ENCODE peak calls at places on chromosomes 12 and 14, in nine cellular contexts. S is thoracic aorta; Z is ovary; K is CD8-positive, alpha-beta T cell; Q is tibial artery; Y is PC-9; E is heart right ventricle; F is small intestine; C is mammary epithelial cell. T is an unnamed sample.

GRCh38 chr12:124392991-124393790 is 98.3 kb downstream of the RFLNA start:
- DNase-seq in F (peak), E (peak), K (no peak), C (no peak), S (peak), Z (peak), Y (peak), Q (peak), T (no peak)

GRCh38 chr12:119576915-119577314 is 16.7 kb upstream of the TMEM233 start:
- DNase-seq in Y (no peak), E (no peak), K (no peak), C (no peak), Z (no peak), F (no peak), S (no peak), Q (no peak), T (no peak)

GRCh38 chr14:71856199-71856919 is 75.9 kb upstream of the RGS6 start:
- DNase-seq in S (no peak), K (no peak), E (no peak), C (peak), Y (no peak), Z (no peak), Q (no peak), F (no peak), T (no peak)

GRCh38 chr14:90140298-90140955 is 78.6 kb downstream of the KCNK13 start:
- DNase-seq in K (no peak), Y (no peak), F (no peak), C (no peak), Z (no peak), S (no peak), E (no peak), Q (no peak), T (no peak)

GRCh38 chr12:67943295-67943892 is 45.9 kb upstream of the IFNG-AS1 start:
- DNase-seq in E (no peak), Y (peak), K (peak), S (peak), C (peak), Z (peak), Q (no peak), F (peak), T (peak)

GRCh38 chr14:99117671-99118045 is 154.3 kb downstream of the BCL11B start:
- DNase-seq in C (no peak), Q (peak), F (no peak), Y (no peak), K (no peak), Z (no peak), E (no peak), S (no peak), T (no peak)

GRCh38 chr12:65585648-65586420 is 238.4 kb upstream of the HMGA2 start:
- DNase-seq in Y (no peak), K (no peak), C (no peak), S (no peak), Q (no peak), E (no peak), Z (no peak), F (no peak), T (no peak)

GRCh38 chr12:64457923-64458322 is 6.0 kb downstream of the TBK1 start:
- DNase-seq in S (no peak), F (no peak), Y (no peak), Z (no peak), E (no peak), C (no peak), K (no peak), Q (no peak), T (no peak)

GRCh38 chr12:30358113-30358512 is 337.6 kb downstream of the IPO8 start:
- DNase-seq in C (no peak), Q (no peak), Y (no peak), S (no peak), K (no peak), E (no peak), Z (no peak), F (no peak), T (no peak)

GRCh38 chr12:96876966-96877365 is 30.1 kb upstream of the NEDD1 start:
- DNase-seq in Z (no peak), Y (no peak), K (no peak), S (no peak), Q (no peak), F (no peak), C (peak), E (no peak), T (no peak)

DNA sequence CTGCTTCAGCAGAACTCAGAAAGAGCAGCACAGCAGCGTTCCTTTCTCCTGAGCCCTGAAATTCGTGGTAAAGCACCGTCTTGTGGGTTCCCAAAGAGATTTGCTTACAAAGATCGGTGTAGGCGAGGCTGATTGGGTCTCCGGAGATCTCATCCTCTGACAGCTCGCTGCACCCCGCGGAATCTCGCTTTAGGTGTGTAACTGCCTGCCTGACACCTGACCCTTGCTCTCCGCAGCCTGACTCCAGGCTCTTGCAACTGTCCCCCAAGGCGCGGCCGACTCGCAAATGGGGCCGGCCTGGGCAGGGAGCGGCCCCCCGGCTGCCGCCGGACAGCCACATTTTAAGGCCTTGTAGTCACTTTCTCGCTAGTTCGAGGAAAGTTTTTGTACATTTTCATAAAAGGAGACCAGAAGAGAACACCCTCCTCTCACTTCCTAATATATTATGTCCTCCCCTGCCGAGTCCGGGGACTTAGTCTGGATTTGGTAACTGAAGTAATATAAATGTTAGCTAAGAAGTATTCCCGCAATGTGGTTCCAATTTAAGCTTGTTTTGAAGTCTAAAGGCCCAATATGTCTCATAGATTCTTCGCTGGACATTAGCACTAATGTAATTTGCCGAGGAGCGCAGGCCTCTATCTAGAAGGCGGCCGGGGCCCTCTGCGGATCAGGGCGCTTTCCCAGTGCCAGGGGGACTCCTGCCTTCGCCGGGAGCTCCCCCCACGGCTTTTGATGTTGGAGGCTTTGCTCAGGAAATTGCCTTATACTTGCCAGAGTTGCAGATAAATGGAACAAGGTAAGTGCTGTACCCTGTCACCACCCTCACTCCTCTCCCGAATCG is 177.3 kb upstream of the CDKN3 start:
- DNase-seq in C (no peak), Y (no peak), F (no peak), S (no peak), Q (no peak), K (no peak), Z (no peak), E (peak), T (no peak)
- H3K4me3 ChIP-seq in C (no peak), Y (no peak), F (no peak), S (peak), Q (peak), K (no peak), Z (peak), E (peak), T (no peak)

GRCh38 chr14:38255673-38256357 is at the start of gene CLEC14A:
- DNase-seq in Z (peak), Y (no peak), E (peak), S (no peak), K (peak), F (no peak), C (no peak), Q (peak), T (no peak)
- H3K27ac ChIP-seq in Z (no peak), Y (no peak), E (peak), S (no peak), K (no peak), F (peak), C (no peak), Q (no peak), T (no peak)

GRCh38 chr12:57840701-57841100 is 5.8 kb downstream of the CTDSP2 start:
- DNase-seq in S (no peak), E (no peak), Z (no peak), K (no peak), F (peak), Y (no peak), Q (no peak), C (peak), T (no peak)
- H3K4me3 ChIP-seq in S (peak), E (no peak), Z (peak), K (no peak), F (no peak), Y (no peak), Q (peak), C (no peak), T (no peak)

GRCh38 chr14:26597136-26598080 is at the start of gene NOVA1:
- DNase-seq in S (no peak), E (peak), Q (peak), F (no peak), C (no peak), K (no peak), Y (no peak), Z (peak), T (no peak)
- H3K27ac ChIP-seq in S (peak), E (peak), Q (peak), F (peak), C (no peak), K (no peak), Y (no peak), Z (peak), T (no peak)

DNA sequence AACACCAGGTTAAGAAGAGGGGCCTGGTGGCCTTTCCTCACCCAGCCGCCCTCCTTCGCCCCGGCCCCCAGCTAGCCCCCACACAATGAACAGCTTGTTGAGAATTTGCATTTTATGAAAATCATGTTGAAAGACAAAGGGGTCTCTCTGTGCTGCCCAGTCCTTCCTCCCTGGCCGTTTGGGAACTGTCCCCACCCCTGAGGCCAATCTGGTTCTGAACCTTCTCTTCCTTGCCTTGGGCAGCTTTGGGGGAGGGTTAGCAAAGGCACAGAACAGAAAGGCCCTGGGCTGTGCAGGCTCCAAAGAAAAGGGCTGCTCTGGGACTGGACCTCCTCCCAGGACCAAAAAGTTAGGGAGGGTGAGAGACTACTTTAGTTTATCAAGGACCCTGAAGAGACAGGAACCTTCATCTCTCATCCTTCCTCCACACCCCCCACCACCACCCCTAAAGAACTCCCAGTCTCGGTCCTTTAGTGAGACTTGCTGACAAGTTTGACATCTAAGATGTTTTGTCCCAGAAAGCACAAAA is 1.3 kb downstream of the TAMALIN start:
- DNase-seq in S (no peak), Q (no peak), Z (no peak), K (no peak), E (no peak), F (no peak), Y (no peak), C (no peak), T (no peak)
- H3K4me3 ChIP-seq in S (peak), Q (peak), Z (peak), K (peak), E (peak), F (no peak), Y (no peak), C (no peak), T (peak)

GRCh38 chr14:64714432-64715025 is 10.3 kb downstream of the PLEKHG3 start:
- DNase-seq in Q (peak), F (no peak), Y (no peak), E (no peak), S (no peak), Z (no peak), K (no peak), C (no peak), T (no peak)
- H3K27ac ChIP-seq in Q (peak), F (no peak), Y (no peak), E (no peak), S (peak), Z (no peak), K (no peak), C (no peak), T (no peak)

GRCh38 chr12:6951551-6952120 is 480 bp downstream of the PTPN6 start:
- DNase-seq in Z (no peak), K (no peak), S (no peak), E (no peak), C (no peak), F (no peak), Y (no peak), Q (no peak), T (no peak)

GRCh38 chr12:6950401-6950801 is 755 bp upstream of the PTPN6 start:
- DNase-seq in F (no peak), Y (no peak), C (no peak), Z (no peak), E (no peak), S (no peak), Q (no peak), K (no peak), T (no peak)

GRCh38 chr12:6952121-6952859 is 1.1 kb downstream of the PTPN6 start:
- DNase-seq in Q (no peak), C (no peak), S (no peak), Y (no peak), K (no peak), Z (no peak), E (no peak), F (no peak), T (no peak)

GRCh38 chr12:6952860-6953416 is 1.8 kb downstream of the PTPN6 start:
- DNase-seq in K (no peak), F (no peak), E (no peak), Z (no peak), Q (no peak), Y (no peak), S (no peak), C (no peak), T (peak)

GRCh38 chr12:6950944-6951540 is at the start of gene PTPN6:
- DNase-seq in S (no peak), C (no peak), Q (no peak), K (peak), E (peak), Y (no peak), F (peak), Z (no peak), T (peak)
- H3K4me3 ChIP-seq in S (peak), C (no peak), Q (peak), K (peak), E (peak), Y (no peak), F (peak), Z (peak), T (peak)

GRCh38 chr12:121799842-121800693 is 3.7 kb upstream of the SETD1B start:
- DNase-seq in E (peak), Z (peak), K (peak), C (peak), Y (peak), F (peak), S (peak), Q (peak), T (peak)
- H3K27ac ChIP-seq in E (peak), Z (peak), K (peak), C (peak), Y (peak), F (peak), S (peak), Q (peak), T (peak)

GRCh38 chr14:77642407-77642806 is 26.0 kb upstream of the SPTLC2 start:
- DNase-seq in Q (no peak), K (no peak), C (no peak), Z (no peak), E (no peak), S (no peak), F (no peak), Y (peak), T (no peak)
- H3K4me3 ChIP-seq in Q (peak), K (peak), C (peak), Z (peak), E (peak), S (peak), F (no peak), Y (no peak), T (peak)

T was measured in CD8-positive, alpha-beta memory T cell.